ENCODE peak calls at places on chromosomes 5 and 9, in six cellular contexts. One of them, this sample, is unnamed.
A peak's percentile ranks its signal among the peaks of the same experiment; 100 is the strongest.

GRCh38 chr9:124770359-124771020 is 621 bp downstream of the NR6A1 start:
- DNase-seq in body of pancreas: peak; percentile 58
- DNase-seq in kidney: peak; percentile 87
- DNase-seq in spleen: no peak
- DNase-seq in sigmoid colon: peak; percentile 72
- DNase-seq in A549: peak; percentile 54
- DNase-seq in this sample: peak; percentile 56

GRCh38 chr9:114061830-114062474 is 16.1 kb downstream of the AMBP start:
- DNase-seq in body of pancreas: no peak
- DNase-seq in kidney: no peak
- DNase-seq in spleen: peak; percentile 41
- DNase-seq in sigmoid colon: no peak
- DNase-seq in A549: no peak
- DNase-seq in this sample: no peak

GRCh38 chr5:114319236-114319635 is 42.6 kb upstream of the KCNN2 start:
- DNase-seq in body of pancreas: no peak
- DNase-seq in kidney: no peak
- DNase-seq in spleen: no peak
- DNase-seq in sigmoid colon: no peak
- DNase-seq in A549: no peak
- DNase-seq in this sample: no peak

GRCh38 chr5:168992687-168993086 is 308.3 kb downstream of the SLIT3 start:
- DNase-seq in body of pancreas: no peak
- DNase-seq in kidney: no peak
- DNase-seq in spleen: no peak
- DNase-seq in sigmoid colon: no peak
- DNase-seq in A549: no peak
- DNase-seq in this sample: peak; percentile 52

GRCh38 chr5:68344447-68345111 is 129.0 kb downstream of the PIK3R1 start:
- DNase-seq in body of pancreas: no peak
- DNase-seq in kidney: no peak
- DNase-seq in spleen: no peak
- DNase-seq in sigmoid colon: no peak
- DNase-seq in A549: no peak
- DNase-seq in this sample: no peak

GRCh38 chr9:136484153-136485048 is 1.6 kb upstream of the SEC16A start:
- DNase-seq in body of pancreas: peak; percentile 75
- DNase-seq in kidney: peak; percentile 90
- DNase-seq in spleen: peak; percentile 93
- DNase-seq in sigmoid colon: peak; percentile 79
- DNase-seq in A549: no peak
- DNase-seq in this sample: peak; percentile 69

GRCh38 chr5:26625099-26625498 is 413.3 kb downstream of the CDH9 start:
- DNase-seq in body of pancreas: no peak
- DNase-seq in kidney: no peak
- DNase-seq in spleen: no peak
- DNase-seq in sigmoid colon: no peak
- DNase-seq in A549: no peak
- DNase-seq in this sample: no peak

GRCh38 chr9:14343948-14344547 is 30.1 kb upstream of the NFIB start:
- DNase-seq in body of pancreas: peak; percentile 34
- DNase-seq in kidney: no peak
- DNase-seq in spleen: no peak
- DNase-seq in sigmoid colon: no peak
- DNase-seq in A549: no peak
- DNase-seq in this sample: no peak

DNA sequence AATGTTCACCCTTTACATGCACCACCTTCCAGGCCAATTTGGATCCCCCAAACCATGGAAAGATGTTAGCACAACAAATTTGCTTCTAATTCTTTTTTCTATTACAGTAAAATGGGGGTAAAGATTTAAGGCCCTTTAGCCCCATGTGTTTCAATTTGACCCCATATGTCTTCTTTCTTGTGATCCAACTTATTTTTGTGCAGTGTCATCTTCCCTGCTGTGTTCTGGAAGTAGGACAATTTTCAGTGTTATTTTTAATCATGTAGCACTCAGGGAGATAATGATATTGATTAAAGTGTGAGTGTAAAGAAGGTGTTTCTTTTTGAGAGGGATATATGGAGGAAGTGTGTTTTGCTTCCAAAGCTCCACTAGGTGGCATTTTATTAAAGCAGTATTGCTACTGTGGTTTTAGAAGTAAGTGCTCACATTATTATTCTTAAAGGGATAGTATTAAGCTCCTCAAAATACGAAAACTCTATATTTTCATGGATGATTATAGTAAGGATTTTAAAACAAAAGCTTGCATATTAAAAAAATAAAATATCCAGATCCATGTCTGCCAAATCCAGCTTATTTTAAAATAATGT is 118.7 kb upstream of the ATP10B start:
- DNase-seq in body of pancreas: no peak
- DNase-seq in kidney: no peak
- DNase-seq in spleen: no peak
- DNase-seq in sigmoid colon: no peak
- DNase-seq in A549: no peak
- DNase-seq in this sample: no peak
- TF ChIP-seq CTCF in body of pancreas: peak; percentile 44
- TF ChIP-seq CTCF in kidney: peak; percentile 12
- TF ChIP-seq CTCF in spleen: no peak
- TF ChIP-seq CTCF in sigmoid colon: no peak
- TF ChIP-seq CTCF in A549: no peak
- TF ChIP-seq CTCF in this sample: peak; percentile 36

GRCh38 chr9:137947012-137947411 is 69.4 kb downstream of the CACNA1B start:
- DNase-seq in body of pancreas: no peak
- DNase-seq in kidney: no peak
- DNase-seq in spleen: no peak
- DNase-seq in sigmoid colon: no peak
- DNase-seq in A549: no peak
- DNase-seq in this sample: no peak
- H3K9me3 ChIP-seq in body of pancreas: no peaks in the 10 kb centered on the region
- H3K9me3 ChIP-seq in kidney: peaks cover 8% of the 10 kb centered on the region
- H3K9me3 ChIP-seq in spleen: peaks cover 46% of the 10 kb centered on the region
- H3K9me3 ChIP-seq in sigmoid colon: no peaks in the 10 kb centered on the region
- H3K9me3 ChIP-seq in A549: peaks cover 49% of the 10 kb centered on the region
- H3K9me3 ChIP-seq in this sample: peaks cover 24% of the 10 kb centered on the region

GRCh38 chr5:135062216-135063055 is 28.4 kb upstream of the PITX1 start:
- DNase-seq in body of pancreas: no peak
- DNase-seq in kidney: peak; percentile 66
- DNase-seq in spleen: peak; percentile 65
- DNase-seq in sigmoid colon: peak; percentile 55
- DNase-seq in A549: no peak
- DNase-seq in this sample: no peak

GRCh38 chr5:135065306-135066265 is 31.6 kb upstream of the PITX1 start:
- DNase-seq in body of pancreas: no peak
- DNase-seq in kidney: peak; percentile 49
- DNase-seq in spleen: peak; percentile 66
- DNase-seq in sigmoid colon: peak; percentile 57
- DNase-seq in A549: no peak
- DNase-seq in this sample: peak; percentile 35

GRCh38 chr5:135063511-135064234 is 29.6 kb upstream of the PITX1 start:
- DNase-seq in body of pancreas: no peak
- DNase-seq in kidney: peak; percentile 62
- DNase-seq in spleen: peak; percentile 70
- DNase-seq in sigmoid colon: peak; percentile 48
- DNase-seq in A549: no peak
- DNase-seq in this sample: no peak

GRCh38 chr5:135063056-135063445 is 29.0 kb upstream of the PITX1 start:
- DNase-seq in body of pancreas: no peak
- DNase-seq in kidney: peak; percentile 51
- DNase-seq in spleen: peak; percentile 51
- DNase-seq in sigmoid colon: peak; percentile 36
- DNase-seq in A549: no peak
- DNase-seq in this sample: no peak

DNA sequence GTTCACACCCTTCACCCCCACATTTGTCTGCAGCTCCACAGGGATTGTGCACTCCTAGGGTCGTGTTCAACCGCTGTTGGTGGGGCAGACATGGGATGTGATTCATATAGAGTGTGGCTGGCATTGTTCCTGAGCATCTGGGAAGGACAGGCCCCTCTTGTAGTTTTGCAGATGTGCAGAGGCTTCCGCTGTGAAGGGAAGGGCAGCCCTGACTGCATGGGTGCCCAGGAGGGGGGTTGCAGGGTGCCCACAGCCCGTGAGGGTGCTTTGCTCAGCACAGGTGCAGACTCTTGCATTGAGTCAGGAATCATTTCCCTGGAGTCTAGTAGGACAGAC is 30.2 kb upstream of the PITX1 start:
- DNase-seq in body of pancreas: no peak
- DNase-seq in kidney: peak; percentile 39
- DNase-seq in spleen: peak; percentile 56
- DNase-seq in sigmoid colon: peak; percentile 48
- DNase-seq in A549: no peak
- DNase-seq in this sample: no peak
- TF ChIP-seq CTCF in body of pancreas: no peak
- TF ChIP-seq CTCF in kidney: no peak
- TF ChIP-seq CTCF in spleen: no peak
- TF ChIP-seq CTCF in sigmoid colon: no peak
- TF ChIP-seq CTCF in A549: no peak
- TF ChIP-seq CTCF in this sample: no peak

DNA sequence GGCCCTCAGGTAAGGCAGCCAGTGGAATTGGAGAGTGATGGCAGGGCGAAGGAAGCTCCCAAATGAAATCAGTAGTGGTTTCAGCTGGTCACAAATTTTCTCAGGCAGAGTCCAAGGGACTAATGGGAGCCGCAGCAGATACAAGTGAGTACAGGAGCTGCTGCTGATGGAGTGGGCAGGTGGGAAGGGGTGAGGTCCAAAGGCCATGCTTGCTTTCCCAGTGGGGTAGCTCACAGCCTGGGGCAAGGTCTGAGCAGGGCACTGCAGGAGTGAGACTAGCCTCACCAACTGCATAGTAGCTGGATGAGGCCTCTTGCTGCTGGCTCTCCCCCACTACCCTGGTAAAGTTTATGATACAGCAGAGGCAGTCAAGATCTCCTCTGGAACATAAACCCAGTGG is 38.2 kb downstream of the MTAP start:
- DNase-seq in body of pancreas: no peak
- DNase-seq in kidney: no peak
- DNase-seq in spleen: no peak
- DNase-seq in sigmoid colon: no peak
- DNase-seq in A549: no peak
- DNase-seq in this sample: no peak
- H3K9me3 ChIP-seq in body of pancreas: no peaks in the 10 kb centered on the region
- H3K9me3 ChIP-seq in kidney: no peaks in the 10 kb centered on the region
- H3K9me3 ChIP-seq in spleen: peaks cover 18% of the 10 kb centered on the region
- H3K9me3 ChIP-seq in sigmoid colon: no peaks in the 10 kb centered on the region
- H3K9me3 ChIP-seq in A549: no peaks in the 10 kb centered on the region
- H3K9me3 ChIP-seq in this sample: no peaks in the 10 kb centered on the region

DNA sequence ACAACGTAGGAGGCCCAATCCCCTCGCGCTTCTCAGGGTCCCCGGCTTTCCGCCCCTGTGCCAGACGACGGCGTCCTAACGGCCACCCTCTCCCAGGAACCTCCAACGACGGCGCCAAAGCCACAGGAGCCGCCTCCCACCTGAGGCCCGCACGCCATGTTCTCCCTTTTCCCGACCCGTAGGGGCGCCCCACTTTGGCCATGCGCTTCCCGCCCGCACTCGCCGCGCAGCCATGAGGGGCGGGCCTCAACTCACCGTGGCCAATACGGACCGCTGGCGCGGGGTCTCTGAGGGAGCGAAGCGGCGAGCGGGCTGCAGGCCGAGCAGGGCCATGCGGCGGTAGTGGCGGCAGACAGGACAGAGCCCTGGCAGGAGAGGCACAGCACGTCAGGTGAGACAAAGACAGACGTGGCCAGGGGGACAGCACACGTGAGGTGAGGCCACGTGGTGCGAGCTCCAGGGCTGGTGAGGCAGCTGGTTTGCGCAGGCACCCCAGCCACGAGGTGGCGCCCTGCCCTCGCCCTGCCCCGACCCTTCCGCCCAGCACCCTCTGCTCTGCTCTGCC is 1005.5 kb upstream of the PTPRD start:
- DNase-seq in body of pancreas: peak; percentile 5
- DNase-seq in kidney: peak; percentile 65
- DNase-seq in spleen: no peak
- DNase-seq in sigmoid colon: peak; percentile 46
- DNase-seq in A549: no peak
- DNase-seq in this sample: no peak
- TF ChIP-seq CTCF in body of pancreas: no peak
- TF ChIP-seq CTCF in kidney: no peak
- TF ChIP-seq CTCF in spleen: no peak
- TF ChIP-seq CTCF in sigmoid colon: no peak
- TF ChIP-seq CTCF in A549: no peak
- TF ChIP-seq CTCF in this sample: no peak

GRCh38 chr5:97006454-97006853 is 70.6 kb downstream of the LNPEP start:
- DNase-seq in body of pancreas: no peak
- DNase-seq in kidney: no peak
- DNase-seq in spleen: no peak
- DNase-seq in sigmoid colon: no peak
- DNase-seq in A549: no peak
- DNase-seq in this sample: no peak
- H3K9me3 ChIP-seq in body of pancreas: no peaks in the 10 kb centered on the region
- H3K9me3 ChIP-seq in kidney: no peaks in the 10 kb centered on the region
- H3K9me3 ChIP-seq in spleen: no peaks in the 10 kb centered on the region
- H3K9me3 ChIP-seq in sigmoid colon: no peaks in the 10 kb centered on the region
- H3K9me3 ChIP-seq in A549: no peaks in the 10 kb centered on the region
- H3K9me3 ChIP-seq in this sample: no peaks in the 10 kb centered on the region

GRCh38 chr9:20473566-20474116 is 148.7 kb downstream of the MLLT3 start:
- DNase-seq in body of pancreas: no peak
- DNase-seq in kidney: no peak
- DNase-seq in spleen: no peak
- DNase-seq in sigmoid colon: no peak
- DNase-seq in A549: no peak
- DNase-seq in this sample: no peak

GRCh38 chr9:20477940-20478620 is 144.2 kb downstream of the MLLT3 start:
- DNase-seq in body of pancreas: no peak
- DNase-seq in kidney: no peak
- DNase-seq in spleen: no peak
- DNase-seq in sigmoid colon: no peak
- DNase-seq in A549: no peak
- DNase-seq in this sample: no peak

GRCh38 chr9:20476912-20477311 is 145.4 kb downstream of the MLLT3 start:
- DNase-seq in body of pancreas: no peak
- DNase-seq in kidney: no peak
- DNase-seq in spleen: no peak
- DNase-seq in sigmoid colon: no peak
- DNase-seq in A549: no peak
- DNase-seq in this sample: peak; percentile 64

GRCh38 chr9:20472646-20473045 is 149.7 kb downstream of the MLLT3 start:
- DNase-seq in body of pancreas: no peak
- DNase-seq in kidney: no peak
- DNase-seq in spleen: no peak
- DNase-seq in sigmoid colon: no peak
- DNase-seq in A549: no peak
- DNase-seq in this sample: no peak
- TF ChIP-seq CTCF in body of pancreas: no peak
- TF ChIP-seq CTCF in kidney: no peak
- TF ChIP-seq CTCF in spleen: no peak
- TF ChIP-seq CTCF in sigmoid colon: no peak
- TF ChIP-seq CTCF in A549: no peak
- TF ChIP-seq CTCF in this sample: no peak